ENCODE peak calls at places on chromosomes 12 and 14, in seven cellular contexts. One of them, this sample, is unnamed.

GRCh38 chr12:121036810-121037326 is 2.2 kb downstream of the OASL start:
- DNase-seq in activated T-cell treated with anti-CD3 and anti-CD28 coated beads, Interleukin-2, amount 50 U/mL, for 24 hours: peak
- DNase-seq in AG04450: peak
- DNase-seq in kidney epithelial cell: peak
- DNase-seq in RPMI8226: no peak
- DNase-seq in naive thymus-derived CD4-positive, alpha-beta T cell: no peak
- DNase-seq in AG09319: peak
- DNase-seq in this sample: no peak

GRCh38 chr12:111270773-111271172 is 98.1 kb downstream of the PHETA1 start:
- DNase-seq in activated T-cell treated with anti-CD3 and anti-CD28 coated beads, Interleukin-2, amount 50 U/mL, for 24 hours: no peak
- DNase-seq in AG04450: no peak
- DNase-seq in kidney epithelial cell: no peak
- DNase-seq in RPMI8226: no peak
- DNase-seq in naive thymus-derived CD4-positive, alpha-beta T cell: no peak
- DNase-seq in AG09319: no peak
- DNase-seq in this sample: no peak

GRCh38 chr12:99111600-99111999 is 466.5 kb downstream of the APAF1 start:
- DNase-seq in activated T-cell treated with anti-CD3 and anti-CD28 coated beads, Interleukin-2, amount 50 U/mL, for 24 hours: no peak
- DNase-seq in AG04450: no peak
- DNase-seq in kidney epithelial cell: no peak
- DNase-seq in RPMI8226: no peak
- DNase-seq in naive thymus-derived CD4-positive, alpha-beta T cell: no peak
- DNase-seq in AG09319: no peak
- DNase-seq in this sample: no peak

GRCh38 chr12:125206757-125207156 is 141.5 kb downstream of the AACS start:
- DNase-seq in activated T-cell treated with anti-CD3 and anti-CD28 coated beads, Interleukin-2, amount 50 U/mL, for 24 hours: no peak
- DNase-seq in AG04450: no peak
- DNase-seq in kidney epithelial cell: no peak
- DNase-seq in RPMI8226: no peak
- DNase-seq in naive thymus-derived CD4-positive, alpha-beta T cell: no peak
- DNase-seq in AG09319: no peak
- DNase-seq in this sample: no peak

GRCh38 chr14:65156568-65157366 is 54.5 kb upstream of the MAX start:
- DNase-seq in activated T-cell treated with anti-CD3 and anti-CD28 coated beads, Interleukin-2, amount 50 U/mL, for 24 hours: no peak
- DNase-seq in AG04450: peak
- DNase-seq in kidney epithelial cell: no peak
- DNase-seq in RPMI8226: peak
- DNase-seq in naive thymus-derived CD4-positive, alpha-beta T cell: no peak
- DNase-seq in AG09319: peak
- DNase-seq in this sample: peak

GRCh38 chr14:72644758-72645489 is 249.0 kb downstream of the DPF3 start:
- DNase-seq in activated T-cell treated with anti-CD3 and anti-CD28 coated beads, Interleukin-2, amount 50 U/mL, for 24 hours: no peak
- DNase-seq in AG04450: no peak
- DNase-seq in kidney epithelial cell: no peak
- DNase-seq in RPMI8226: no peak
- DNase-seq in naive thymus-derived CD4-positive, alpha-beta T cell: no peak
- DNase-seq in AG09319: no peak
- DNase-seq in this sample: no peak

GRCh38 chr14:65373011-65373670 is 39.4 kb upstream of the FUT8 start:
- DNase-seq in activated T-cell treated with anti-CD3 and anti-CD28 coated beads, Interleukin-2, amount 50 U/mL, for 24 hours: no peak
- DNase-seq in AG04450: no peak
- DNase-seq in kidney epithelial cell: no peak
- DNase-seq in RPMI8226: no peak
- DNase-seq in naive thymus-derived CD4-positive, alpha-beta T cell: no peak
- DNase-seq in AG09319: no peak
- DNase-seq in this sample: no peak

GRCh38 chr12:12217018-12217359 is 49.9 kb downstream of the LRP6 start:
- DNase-seq in activated T-cell treated with anti-CD3 and anti-CD28 coated beads, Interleukin-2, amount 50 U/mL, for 24 hours: no peak
- DNase-seq in AG04450: no peak
- DNase-seq in kidney epithelial cell: no peak
- DNase-seq in RPMI8226: no peak
- DNase-seq in naive thymus-derived CD4-positive, alpha-beta T cell: no peak
- DNase-seq in AG09319: no peak
- DNase-seq in this sample: no peak

GRCh38 chr14:71711131-71711530 is 221.1 kb upstream of the RGS6 start:
- DNase-seq in activated T-cell treated with anti-CD3 and anti-CD28 coated beads, Interleukin-2, amount 50 U/mL, for 24 hours: no peak
- DNase-seq in AG04450: no peak
- DNase-seq in kidney epithelial cell: no peak
- DNase-seq in RPMI8226: no peak
- DNase-seq in naive thymus-derived CD4-positive, alpha-beta T cell: peak
- DNase-seq in AG09319: no peak
- DNase-seq in this sample: no peak

GRCh38 chr14:58814476-58814875 is 176.7 kb downstream of the DACT1 start:
- DNase-seq in activated T-cell treated with anti-CD3 and anti-CD28 coated beads, Interleukin-2, amount 50 U/mL, for 24 hours: no peak
- DNase-seq in AG04450: no peak
- DNase-seq in kidney epithelial cell: no peak
- DNase-seq in RPMI8226: no peak
- DNase-seq in naive thymus-derived CD4-positive, alpha-beta T cell: no peak
- DNase-seq in AG09319: no peak
- DNase-seq in this sample: no peak

GRCh38 chr14:45065540-45065939 is 18.4 kb upstream of the PRPF39 start:
- DNase-seq in activated T-cell treated with anti-CD3 and anti-CD28 coated beads, Interleukin-2, amount 50 U/mL, for 24 hours: no peak
- DNase-seq in AG04450: no peak
- DNase-seq in kidney epithelial cell: no peak
- DNase-seq in RPMI8226: no peak
- DNase-seq in naive thymus-derived CD4-positive, alpha-beta T cell: no peak
- DNase-seq in AG09319: no peak
- DNase-seq in this sample: no peak

GRCh38 chr14:54106802-54107377 is 150.3 kb upstream of the BMP4 start:
- DNase-seq in activated T-cell treated with anti-CD3 and anti-CD28 coated beads, Interleukin-2, amount 50 U/mL, for 24 hours: no peak
- DNase-seq in AG04450: no peak
- DNase-seq in kidney epithelial cell: no peak
- DNase-seq in RPMI8226: no peak
- DNase-seq in naive thymus-derived CD4-positive, alpha-beta T cell: no peak
- DNase-seq in AG09319: no peak
- DNase-seq in this sample: no peak

GRCh38 chr12:78210494-78210860 is 379.8 kb downstream of the NAV3 start:
- DNase-seq in activated T-cell treated with anti-CD3 and anti-CD28 coated beads, Interleukin-2, amount 50 U/mL, for 24 hours: no peak
- DNase-seq in AG04450: no peak
- DNase-seq in kidney epithelial cell: no peak
- DNase-seq in RPMI8226: no peak
- DNase-seq in naive thymus-derived CD4-positive, alpha-beta T cell: no peak
- DNase-seq in AG09319: no peak
- DNase-seq in this sample: no peak

GRCh38 chr14:50763386-50764007 is 67.5 kb downstream of the NIN start:
- DNase-seq in activated T-cell treated with anti-CD3 and anti-CD28 coated beads, Interleukin-2, amount 50 U/mL, for 24 hours: no peak
- DNase-seq in AG04450: peak
- DNase-seq in kidney epithelial cell: no peak
- DNase-seq in RPMI8226: no peak
- DNase-seq in naive thymus-derived CD4-positive, alpha-beta T cell: no peak
- DNase-seq in AG09319: peak
- DNase-seq in this sample: no peak

GRCh38 chr14:24398943-24399801 is at the start of gene NYNRIN:
- DNase-seq in activated T-cell treated with anti-CD3 and anti-CD28 coated beads, Interleukin-2, amount 50 U/mL, for 24 hours: peak
- DNase-seq in AG04450: no peak
- DNase-seq in kidney epithelial cell: no peak
- DNase-seq in RPMI8226: no peak
- DNase-seq in naive thymus-derived CD4-positive, alpha-beta T cell: peak
- DNase-seq in AG09319: no peak
- DNase-seq in this sample: no peak

GRCh38 chr14:83757896-83758295 is 1772.0 kb upstream of the FLRT2 start:
- DNase-seq in activated T-cell treated with anti-CD3 and anti-CD28 coated beads, Interleukin-2, amount 50 U/mL, for 24 hours: no peak
- DNase-seq in AG04450: peak
- DNase-seq in kidney epithelial cell: no peak
- DNase-seq in RPMI8226: no peak
- DNase-seq in naive thymus-derived CD4-positive, alpha-beta T cell: no peak
- DNase-seq in AG09319: peak
- DNase-seq in this sample: no peak

GRCh38 chr14:32078030-32078793 is 1.1 kb downstream of the ARHGAP5 start:
- DNase-seq in activated T-cell treated with anti-CD3 and anti-CD28 coated beads, Interleukin-2, amount 50 U/mL, for 24 hours: no peak
- DNase-seq in AG04450: no peak
- DNase-seq in kidney epithelial cell: no peak
- DNase-seq in RPMI8226: peak
- DNase-seq in naive thymus-derived CD4-positive, alpha-beta T cell: peak
- DNase-seq in AG09319: peak
- DNase-seq in this sample: peak

GRCh38 chr14:85960781-85961180 is 430.8 kb downstream of the FLRT2 start:
- DNase-seq in activated T-cell treated with anti-CD3 and anti-CD28 coated beads, Interleukin-2, amount 50 U/mL, for 24 hours: no peak
- DNase-seq in AG04450: no peak
- DNase-seq in kidney epithelial cell: no peak
- DNase-seq in RPMI8226: no peak
- DNase-seq in naive thymus-derived CD4-positive, alpha-beta T cell: no peak
- DNase-seq in AG09319: no peak
- DNase-seq in this sample: no peak

GRCh38 chr12:102824218-102824835 is 92.7 kb downstream of the PAH start:
- DNase-seq in activated T-cell treated with anti-CD3 and anti-CD28 coated beads, Interleukin-2, amount 50 U/mL, for 24 hours: no peak
- DNase-seq in AG04450: no peak
- DNase-seq in kidney epithelial cell: no peak
- DNase-seq in RPMI8226: peak
- DNase-seq in naive thymus-derived CD4-positive, alpha-beta T cell: no peak
- DNase-seq in AG09319: no peak
- DNase-seq in this sample: no peak

GRCh38 chr12:7411343-7411742 is 32.6 kb downstream of the CD163L1 start:
- DNase-seq in activated T-cell treated with anti-CD3 and anti-CD28 coated beads, Interleukin-2, amount 50 U/mL, for 24 hours: no peak
- DNase-seq in AG04450: no peak
- DNase-seq in kidney epithelial cell: no peak
- DNase-seq in RPMI8226: peak
- DNase-seq in naive thymus-derived CD4-positive, alpha-beta T cell: no peak
- DNase-seq in AG09319: no peak
- DNase-seq in this sample: no peak

GRCh38 chr14:67395876-67396189 is 16.1 kb downstream of the PLEK2 start:
- DNase-seq in activated T-cell treated with anti-CD3 and anti-CD28 coated beads, Interleukin-2, amount 50 U/mL, for 24 hours: no peak
- DNase-seq in AG04450: no peak
- DNase-seq in kidney epithelial cell: no peak
- DNase-seq in RPMI8226: no peak
- DNase-seq in naive thymus-derived CD4-positive, alpha-beta T cell: no peak
- DNase-seq in AG09319: no peak
- DNase-seq in this sample: no peak

GRCh38 chr12:76757694-76758093 is 6.2 kb upstream of the ZDHHC17 start:
- DNase-seq in activated T-cell treated with anti-CD3 and anti-CD28 coated beads, Interleukin-2, amount 50 U/mL, for 24 hours: no peak
- DNase-seq in AG04450: no peak
- DNase-seq in kidney epithelial cell: peak
- DNase-seq in RPMI8226: no peak
- DNase-seq in naive thymus-derived CD4-positive, alpha-beta T cell: no peak
- DNase-seq in AG09319: no peak
- DNase-seq in this sample: no peak

GRCh38 chr14:102819790-102820330 is 42.6 kb downstream of the TRAF3 start:
- DNase-seq in activated T-cell treated with anti-CD3 and anti-CD28 coated beads, Interleukin-2, amount 50 U/mL, for 24 hours: no peak
- DNase-seq in AG04450: no peak
- DNase-seq in kidney epithelial cell: no peak
- DNase-seq in RPMI8226: peak
- DNase-seq in naive thymus-derived CD4-positive, alpha-beta T cell: no peak
- DNase-seq in AG09319: no peak
- DNase-seq in this sample: no peak

GRCh38 chr12:84912191-84913142 is at the start of gene SLC6A15:
- DNase-seq in activated T-cell treated with anti-CD3 and anti-CD28 coated beads, Interleukin-2, amount 50 U/mL, for 24 hours: no peak
- DNase-seq in AG04450: no peak
- DNase-seq in kidney epithelial cell: no peak
- DNase-seq in RPMI8226: peak
- DNase-seq in naive thymus-derived CD4-positive, alpha-beta T cell: no peak
- DNase-seq in AG09319: peak
- DNase-seq in this sample: no peak

GRCh38 chr12:68557011-68557715 is 53.5 kb upstream of the RAP1B start:
- DNase-seq in activated T-cell treated with anti-CD3 and anti-CD28 coated beads, Interleukin-2, amount 50 U/mL, for 24 hours: no peak
- DNase-seq in AG04450: peak
- DNase-seq in kidney epithelial cell: no peak
- DNase-seq in RPMI8226: no peak
- DNase-seq in naive thymus-derived CD4-positive, alpha-beta T cell: no peak
- DNase-seq in AG09319: no peak
- DNase-seq in this sample: no peak

GRCh38 chr12:64194333-64195149 is 27.6 kb downstream of the KICS2 start:
- DNase-seq in activated T-cell treated with anti-CD3 and anti-CD28 coated beads, Interleukin-2, amount 50 U/mL, for 24 hours: no peak
- DNase-seq in AG04450: no peak
- DNase-seq in kidney epithelial cell: no peak
- DNase-seq in RPMI8226: no peak
- DNase-seq in naive thymus-derived CD4-positive, alpha-beta T cell: no peak
- DNase-seq in AG09319: no peak
- DNase-seq in this sample: no peak